ENCODE peak calls at places on chromosomes 7 and 10, in six cellular contexts. One of them, this sample, is unnamed. For H3K36me3, the result is how much of the 10 kb centered on the place peaks cover.

GRCh38 chr10:13668126-13668525 is 81.4 kb downstream of the PRPF18 start:
- DNase-seq in ovary: no peak
- DNase-seq in cardiac muscle cell: no peak
- DNase-seq in fibroblast of lung: no peak
- DNase-seq in keratinocyte: no peak
- DNase-seq in kidney epithelial cell: no peak
- DNase-seq in this sample: no peak

GRCh38 chr10:114550756-114551290 is 107.3 kb downstream of the ABLIM1 start:
- DNase-seq in ovary: no peak
- DNase-seq in cardiac muscle cell: peak
- DNase-seq in fibroblast of lung: peak
- DNase-seq in keratinocyte: no peak
- DNase-seq in kidney epithelial cell: no peak
- DNase-seq in this sample: no peak

GRCh38 chr7:79782256-79782655 is 328.8 kb upstream of the MAGI2 start:
- DNase-seq in ovary: no peak
- DNase-seq in cardiac muscle cell: peak
- DNase-seq in fibroblast of lung: no peak
- DNase-seq in keratinocyte: no peak
- DNase-seq in kidney epithelial cell: no peak
- DNase-seq in this sample: no peak

GRCh38 chr10:74255800-74256422 is 104.9 kb downstream of the ADK start:
- DNase-seq in ovary: no peak
- DNase-seq in cardiac muscle cell: peak
- DNase-seq in fibroblast of lung: no peak
- DNase-seq in keratinocyte: no peak
- DNase-seq in kidney epithelial cell: no peak
- DNase-seq in this sample: no peak

GRCh38 chr10:45286980-45287379 is 28.4 kb downstream of the OR13A1 start:
- DNase-seq in ovary: no peak
- DNase-seq in cardiac muscle cell: no peak
- DNase-seq in fibroblast of lung: no peak
- DNase-seq in keratinocyte: no peak
- DNase-seq in kidney epithelial cell: no peak
- DNase-seq in this sample: no peak

GRCh38 chr10:75191821-75192568 is 18.6 kb upstream of the VDAC2 start:
- DNase-seq in ovary: peak
- DNase-seq in cardiac muscle cell: no peak
- DNase-seq in fibroblast of lung: peak
- DNase-seq in keratinocyte: no peak
- DNase-seq in kidney epithelial cell: no peak
- DNase-seq in this sample: peak

GRCh38 chr10:101749511-101750016 is 26.4 kb downstream of the FGF8 start:
- DNase-seq in ovary: no peak
- DNase-seq in cardiac muscle cell: peak
- DNase-seq in fibroblast of lung: no peak
- DNase-seq in keratinocyte: no peak
- DNase-seq in kidney epithelial cell: no peak
- DNase-seq in this sample: no peak

GRCh38 chr7:37364871-37365270 is 83.8 kb downstream of the ELMO1 start:
- DNase-seq in ovary: no peak
- DNase-seq in cardiac muscle cell: no peak
- DNase-seq in fibroblast of lung: no peak
- DNase-seq in keratinocyte: no peak
- DNase-seq in kidney epithelial cell: no peak
- DNase-seq in this sample: no peak

DNA sequence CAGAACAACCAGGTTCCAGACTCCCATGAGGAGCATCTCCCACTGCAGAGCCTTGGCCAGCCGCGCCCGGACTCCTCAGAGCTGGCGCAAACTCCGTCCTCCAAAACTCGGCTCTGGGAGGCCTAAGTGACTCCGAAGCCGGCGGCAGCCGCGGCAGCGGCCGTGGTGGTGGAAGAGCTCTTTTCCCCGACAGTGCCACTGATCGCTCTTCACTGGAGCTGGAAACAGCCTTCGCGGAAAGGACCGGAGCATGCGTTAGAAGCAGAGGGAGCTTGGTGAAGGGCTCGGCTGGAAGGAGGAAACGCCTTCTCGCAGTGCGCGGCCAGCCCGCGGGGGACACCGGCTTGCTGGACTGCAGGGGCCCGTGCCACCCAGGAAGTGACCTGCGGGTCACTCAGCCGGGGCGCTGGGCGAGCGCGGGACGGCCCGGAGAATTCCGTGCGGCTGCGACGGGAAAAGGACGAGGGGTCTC is 5.0 kb upstream of the HOXA13 start:
- DNase-seq in ovary: no peak
- DNase-seq in cardiac muscle cell: no peak
- DNase-seq in fibroblast of lung: no peak
- DNase-seq in keratinocyte: no peak
- DNase-seq in kidney epithelial cell: no peak
- DNase-seq in this sample: peak
- H3K4me3 ChIP-seq in ovary: peak
- H3K4me3 ChIP-seq in cardiac muscle cell: no peak
- H3K4me3 ChIP-seq in fibroblast of lung: no peak
- H3K4me3 ChIP-seq in keratinocyte: no peak
- H3K4me3 ChIP-seq in kidney epithelial cell: no peak
- H3K4me3 ChIP-seq in this sample: no peak

GRCh38 chr7:64625114-64626082 is 40.5 kb upstream of the ZNF107 start:
- DNase-seq in ovary: no peak
- DNase-seq in cardiac muscle cell: no peak
- DNase-seq in fibroblast of lung: no peak
- DNase-seq in keratinocyte: no peak
- DNase-seq in kidney epithelial cell: no peak
- DNase-seq in this sample: no peak
- TF ChIP-seq CTCF in ovary: peak
- TF ChIP-seq CTCF in cardiac muscle cell: peak
- TF ChIP-seq CTCF in fibroblast of lung: peak
- TF ChIP-seq CTCF in keratinocyte: peak
- TF ChIP-seq CTCF in kidney epithelial cell: peak
- TF ChIP-seq CTCF in this sample: peak

GRCh38 chr7:28078036-28078901 is 102.3 kb downstream of the JAZF1 start:
- DNase-seq in ovary: peak
- DNase-seq in cardiac muscle cell: peak
- DNase-seq in fibroblast of lung: peak
- DNase-seq in keratinocyte: no peak
- DNase-seq in kidney epithelial cell: no peak
- DNase-seq in this sample: no peak

GRCh38 chr7:28076421-28077163 is 104.0 kb downstream of the JAZF1 start:
- DNase-seq in ovary: no peak
- DNase-seq in cardiac muscle cell: no peak
- DNase-seq in fibroblast of lung: no peak
- DNase-seq in keratinocyte: no peak
- DNase-seq in kidney epithelial cell: no peak
- DNase-seq in this sample: no peak

GRCh38 chr7:28077616-28078015 is 103.0 kb downstream of the JAZF1 start:
- DNase-seq in ovary: no peak
- DNase-seq in cardiac muscle cell: no peak
- DNase-seq in fibroblast of lung: no peak
- DNase-seq in keratinocyte: no peak
- DNase-seq in kidney epithelial cell: no peak
- DNase-seq in this sample: no peak

GRCh38 chr7:28072876-28073514 is 107.6 kb downstream of the JAZF1 start:
- DNase-seq in ovary: no peak
- DNase-seq in cardiac muscle cell: no peak
- DNase-seq in fibroblast of lung: no peak
- DNase-seq in keratinocyte: no peak
- DNase-seq in kidney epithelial cell: no peak
- DNase-seq in this sample: no peak

DNA sequence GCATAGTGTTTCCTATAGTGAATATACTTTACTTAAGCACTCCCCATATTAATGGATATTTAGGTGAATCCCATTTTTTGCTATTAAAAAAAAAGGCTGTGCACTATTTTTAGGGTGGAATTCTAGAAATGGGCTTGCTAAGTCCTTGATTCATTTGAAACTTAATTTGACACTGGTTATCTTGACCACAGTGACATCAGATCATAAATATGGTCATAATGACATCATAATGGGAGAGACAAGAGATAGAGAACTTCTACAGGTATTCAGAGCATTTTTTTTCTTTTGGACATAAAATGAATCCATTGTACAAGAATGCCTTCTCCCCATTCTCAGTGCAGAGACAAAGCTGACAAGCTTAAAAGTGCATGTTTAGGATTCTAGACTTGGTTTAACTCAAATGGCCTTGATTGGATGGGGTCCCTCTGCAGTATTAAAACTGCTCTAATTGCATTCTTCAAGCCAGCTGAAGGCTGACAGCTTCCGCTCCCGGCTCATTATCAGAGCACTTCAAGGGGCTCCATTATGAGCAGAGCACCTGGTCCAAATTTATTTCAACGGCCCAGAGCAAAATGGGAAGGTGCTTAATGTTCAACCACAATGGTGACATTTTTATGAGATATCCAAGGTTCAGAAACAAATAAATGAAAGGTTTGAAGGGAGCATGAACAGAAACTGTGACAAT is 104.8 kb downstream of the JAZF1 start:
- DNase-seq in ovary: no peak
- DNase-seq in cardiac muscle cell: peak
- DNase-seq in fibroblast of lung: peak
- DNase-seq in keratinocyte: no peak
- DNase-seq in kidney epithelial cell: no peak
- DNase-seq in this sample: no peak
- H3K36me3 ChIP-seq in ovary: under half
- H3K36me3 ChIP-seq in cardiac muscle cell: under half
- H3K36me3 ChIP-seq in fibroblast of lung: under half
- H3K36me3 ChIP-seq in keratinocyte: under half
- H3K36me3 ChIP-seq in kidney epithelial cell: under half
- H3K36me3 ChIP-seq in this sample: under half

DNA sequence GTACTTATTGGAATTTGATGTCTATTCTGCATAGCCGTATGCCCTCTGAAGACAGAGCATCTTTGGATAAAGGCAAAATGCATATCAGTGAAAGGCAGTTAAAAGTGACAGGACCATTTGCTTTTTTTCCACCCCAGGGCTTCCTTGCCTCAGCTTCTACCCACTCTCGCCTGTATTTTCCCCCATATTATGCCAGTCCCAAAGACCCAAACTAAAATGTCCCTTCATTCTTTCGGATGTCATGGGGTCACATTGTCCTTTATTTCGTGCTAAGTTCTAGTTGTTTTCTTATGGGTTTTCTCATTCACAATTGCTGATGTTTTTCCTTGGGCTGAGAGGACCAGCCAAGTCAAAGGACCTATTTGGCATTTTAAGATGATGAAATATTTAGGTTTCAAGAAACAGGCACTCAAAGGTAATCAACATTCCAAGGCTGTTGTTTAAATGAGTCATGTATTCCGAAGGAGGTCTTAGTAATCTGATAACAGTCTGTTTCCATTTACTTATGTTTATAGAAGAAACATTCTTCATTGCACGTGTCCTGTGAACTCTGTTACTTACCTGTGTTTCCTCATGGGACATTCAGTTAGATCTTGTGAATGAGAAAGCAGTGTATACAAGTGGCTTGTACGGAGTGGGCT is 74.1 kb downstream of the DNAH11 start:
- DNase-seq in ovary: no peak
- DNase-seq in cardiac muscle cell: no peak
- DNase-seq in fibroblast of lung: peak
- DNase-seq in keratinocyte: peak
- DNase-seq in kidney epithelial cell: peak
- DNase-seq in this sample: no peak
- H3K4me3 ChIP-seq in ovary: no peak
- H3K4me3 ChIP-seq in cardiac muscle cell: no peak
- H3K4me3 ChIP-seq in fibroblast of lung: no peak
- H3K4me3 ChIP-seq in keratinocyte: no peak
- H3K4me3 ChIP-seq in kidney epithelial cell: no peak
- H3K4me3 ChIP-seq in this sample: no peak

GRCh38 chr10:93542358-93542791 is 24.1 kb upstream of the FFAR4 start:
- DNase-seq in ovary: peak
- DNase-seq in cardiac muscle cell: peak
- DNase-seq in fibroblast of lung: peak
- DNase-seq in keratinocyte: no peak
- DNase-seq in kidney epithelial cell: no peak
- DNase-seq in this sample: peak
- TF ChIP-seq CTCF in ovary: no peak
- TF ChIP-seq CTCF in cardiac muscle cell: no peak
- TF ChIP-seq CTCF in fibroblast of lung: no peak
- TF ChIP-seq CTCF in keratinocyte: no peak
- TF ChIP-seq CTCF in kidney epithelial cell: no peak
- TF ChIP-seq CTCF in this sample: peak

GRCh38 chr10:131778385-131778784 is 122.4 kb upstream of the PPP2R2D start:
- DNase-seq in ovary: no peak
- DNase-seq in cardiac muscle cell: no peak
- DNase-seq in fibroblast of lung: no peak
- DNase-seq in keratinocyte: no peak
- DNase-seq in kidney epithelial cell: no peak
- DNase-seq in this sample: no peak

GRCh38 chr10:131779661-131780394 is 121.0 kb upstream of the PPP2R2D start:
- DNase-seq in ovary: no peak
- DNase-seq in cardiac muscle cell: no peak
- DNase-seq in fibroblast of lung: no peak
- DNase-seq in keratinocyte: no peak
- DNase-seq in kidney epithelial cell: no peak
- DNase-seq in this sample: no peak

GRCh38 chr10:131781791-131782190 is 119.0 kb upstream of the PPP2R2D start:
- DNase-seq in ovary: no peak
- DNase-seq in cardiac muscle cell: no peak
- DNase-seq in fibroblast of lung: no peak
- DNase-seq in keratinocyte: no peak
- DNase-seq in kidney epithelial cell: no peak
- DNase-seq in this sample: no peak

GRCh38 chr10:131778842-131779241 is 122.0 kb upstream of the PPP2R2D start:
- DNase-seq in ovary: no peak
- DNase-seq in cardiac muscle cell: no peak
- DNase-seq in fibroblast of lung: no peak
- DNase-seq in keratinocyte: no peak
- DNase-seq in kidney epithelial cell: no peak
- DNase-seq in this sample: no peak

DNA sequence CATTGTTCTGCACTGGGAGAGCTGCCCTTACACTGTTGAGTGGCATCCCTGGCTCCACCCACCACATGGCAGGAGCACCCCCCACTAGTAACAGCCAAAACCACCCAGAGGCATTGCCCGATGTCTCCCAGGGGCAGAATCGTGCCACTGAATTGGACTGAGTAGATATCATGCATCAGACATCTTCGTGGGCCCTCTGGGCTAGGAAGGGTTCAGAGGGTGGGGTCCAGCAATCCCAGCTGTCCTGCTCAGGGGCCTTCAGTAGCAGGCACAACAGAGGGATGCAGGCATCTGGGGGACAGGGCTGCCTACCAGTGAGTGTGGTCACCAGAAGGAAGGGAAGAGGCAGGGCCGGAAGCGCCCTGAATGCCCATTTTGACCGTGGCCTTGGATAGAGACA is 119.7 kb upstream of the PPP2R2D start:
- DNase-seq in ovary: no peak
- DNase-seq in cardiac muscle cell: no peak
- DNase-seq in fibroblast of lung: no peak
- DNase-seq in keratinocyte: no peak
- DNase-seq in kidney epithelial cell: no peak
- DNase-seq in this sample: no peak
- H3K36me3 ChIP-seq in ovary: under half
- H3K36me3 ChIP-seq in cardiac muscle cell: under half
- H3K36me3 ChIP-seq in fibroblast of lung: under half
- H3K36me3 ChIP-seq in keratinocyte: under half
- H3K36me3 ChIP-seq in kidney epithelial cell: under half
- H3K36me3 ChIP-seq in this sample: under half

This sample was measured in right atrium auricular region.